ENCODE peak calls at places on chromosomes 7 and 10, in seven cellular contexts. A is GM23338, E is suprapubic skin, N is lower lobe of right lung, W is right cardiac atrium, M is body of pancreas, P is pancreas. Z is an unnamed sample.
A peak's percentile ranks its signal among the peaks of the same experiment; 100 is the strongest.

GRCh38 chr7:129203050-129203741 is 14.8 kb downstream of the SMO start:
- DNase-seq in E (no peak), M (no peak), W (no peak), N (no peak), P (no peak), A (no peak), Z (no peak)

GRCh38 chr10:124349993-124350280 is 68.8 kb downstream of the OAT start:
- DNase-seq in W (no peak), P (no peak), E (no peak), N (no peak), M (no peak), A (no peak), Z (no peak)

GRCh38 chr7:23530901-23531793 is 634 bp downstream of the TRA2A start:
- DNase-seq in P (peak; percentile 54), M (no peak), N (peak; percentile 72), A (peak; percentile 76), W (peak; percentile 72), E (peak; percentile 73), Z (peak; percentile 53)

GRCh38 chr10:91340613-91341362 is 69.4 kb upstream of the HECTD2 start:
- DNase-seq in M (no peak), W (peak; percentile 55), N (no peak), A (no peak), P (no peak), E (no peak), Z (no peak)

GRCh38 chr10:101216631-101217425 is 12.4 kb downstream of the LBX1 start:
- DNase-seq in A (peak; percentile 54), W (no peak), M (no peak), E (no peak), N (no peak), P (no peak), Z (no peak)

GRCh38 chr10:17428616-17429097 is 25.7 kb downstream of the ST8SIA6 start:
- DNase-seq in E (no peak), W (no peak), N (no peak), M (no peak), P (no peak), A (peak; percentile 17), Z (no peak)

GRCh38 chr10:78408671-78409472 is 375.2 kb downstream of the RPS24 start:
- DNase-seq in W (peak; percentile 94), M (peak; percentile 90), E (no peak), N (peak; percentile 89), P (peak; percentile 85), A (peak; percentile 62), Z (peak; percentile 89)

GRCh38 chr7:39838326-39838725 is 111.7 kb upstream of the CDK13 start:
- DNase-seq in W (no peak), M (no peak), E (no peak), A (no peak), P (peak; percentile 2), N (no peak), Z (no peak)

GRCh38 chr7:122989577-122989976 is 5.9 kb downstream of the TAS2R16 start:
- DNase-seq in E (no peak), N (no peak), A (no peak), P (no peak), W (no peak), M (no peak), Z (no peak)

GRCh38 chr10:95517536-95518454 is 43.4 kb downstream of the SORBS1 start:
- DNase-seq in N (no peak), A (no peak), W (no peak), P (peak; percentile 68), E (no peak), M (peak; percentile 56), Z (no peak)

GRCh38 chr10:76397957-76398665 is 966.7 kb downstream of the LRMDA start:
- DNase-seq in A (no peak), N (no peak), M (no peak), P (no peak), W (no peak), E (no peak), Z (no peak)

GRCh38 chr7:47653550-47654351 is 71.8 kb upstream of the TNS3 start:
- DNase-seq in A (peak; percentile 15), M (no peak), P (no peak), N (no peak), E (no peak), W (no peak), Z (no peak)

GRCh38 chr10:129727071-129727470 is 237.0 kb downstream of the EBF3 start:
- DNase-seq in A (no peak), W (no peak), N (no peak), E (peak; percentile 16), M (no peak), P (no peak), Z (no peak)

GRCh38 chr10:132400041-132400546 is 3.1 kb downstream of the PWWP2B start:
- DNase-seq in A (no peak), M (peak; percentile 21), P (peak; percentile 49), E (no peak), W (peak; percentile 36), N (peak; percentile 42), Z (no peak)

GRCh38 chr10:6052247-6053221 is 9.6 kb downstream of the IL2RA start:
- DNase-seq in M (no peak), N (no peak), A (no peak), W (no peak), P (no peak), E (no peak), Z (no peak)

GRCh38 chr10:72098301-72099053 is 10.1 kb upstream of the SPOCK2 start:
- DNase-seq in N (no peak), A (no peak), P (no peak), M (no peak), W (no peak), E (no peak), Z (no peak)

GRCh38 chr10:28453926-28454325 is 79.0 kb upstream of the WAC start:
- DNase-seq in M (no peak), W (no peak), A (no peak), E (no peak), N (no peak), P (no peak), Z (no peak)

GRCh38 chr7:133345690-133346421 is 93.0 kb downstream of the EXOC4 start:
- DNase-seq in P (no peak), M (no peak), A (peak; percentile 31), E (no peak), N (no peak), W (no peak), Z (no peak)

GRCh38 chr7:128030999-128031681 is at the start of gene LRRC4:
- DNase-seq in N (peak; percentile 65), E (no peak), A (peak; percentile 81), P (no peak), M (peak; percentile 19), W (peak; percentile 82), Z (peak; percentile 47)

GRCh38 chr7:132877578-132877977 is 204.3 kb downstream of the CHCHD3 start:
- DNase-seq in E (no peak), P (no peak), A (peak; percentile 71), N (no peak), M (no peak), W (no peak), Z (no peak)

GRCh38 chr10:18606051-18606730 is 45.2 kb downstream of the NSUN6 start:
- DNase-seq in P (no peak), M (no peak), A (no peak), W (no peak), E (no peak), N (no peak), Z (no peak)

GRCh38 chr7:5659584-5659983 is 121.9 kb downstream of the RNF216 start:
- DNase-seq in N (no peak), E (no peak), P (no peak), A (no peak), M (no peak), W (no peak), Z (no peak)

GRCh38 chr10:65377687-65378086 is 1548.1 kb upstream of the LRRTM3 start:
- DNase-seq in N (no peak), W (no peak), A (peak; percentile 57), P (no peak), M (no peak), E (no peak), Z (no peak)

GRCh38 chr7:122415510-122415909 is 111.0 kb upstream of the FEZF1 start:
- DNase-seq in M (no peak), N (no peak), E (no peak), A (no peak), P (no peak), W (no peak), Z (no peak)

GRCh38 chr10:96470108-96470743 is 43.5 kb downstream of the TLL2 start:
- DNase-seq in A (peak; percentile 83), P (peak; percentile 7), E (no peak), W (no peak), M (peak; percentile 23), N (no peak), Z (peak; percentile 45)

DNA sequence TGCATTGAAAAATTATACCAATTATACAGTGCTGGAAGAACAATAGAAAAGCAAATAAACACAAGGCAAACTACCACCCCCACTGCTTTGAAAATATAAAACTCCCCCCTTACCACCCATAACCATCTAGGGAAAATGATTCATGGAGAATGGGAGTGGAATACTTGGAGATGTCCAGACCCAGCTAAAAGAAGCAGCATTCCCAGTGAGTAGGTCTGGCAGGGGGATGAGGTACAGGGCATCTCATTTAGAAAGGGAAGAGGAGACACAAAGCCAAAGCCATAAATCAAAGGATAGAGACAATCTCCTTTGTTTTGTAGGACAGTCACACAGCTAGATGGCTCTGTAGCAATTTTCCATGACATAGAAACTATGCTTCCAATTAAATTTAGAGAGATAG is 36.0 kb upstream of the DGKI start:
- DNase-seq in M (no peak), P (no peak), N (no peak), E (no peak), A (no peak), W (no peak), Z (no peak)
- H3K27ac ChIP-seq in M (no peak overlapping the region), P (no peak overlapping the region), N (no peak overlapping the region), E (no peak overlapping the region), A (peak overlapping the region; percentile 59), W (no peak overlapping the region), Z (no peak overlapping the region)

GRCh38 chr10:89251417-89252224 is at the start of gene LIPA:
- DNase-seq in A (peak; percentile 99), E (peak; percentile 96), M (peak; percentile 92), W (peak; percentile 99), N (peak; percentile 98), P (peak; percentile 95), Z (peak; percentile 94)
- H3K27ac ChIP-seq in A (no peak within 1 kb of the TSS), E (peak within 1 kb of the TSS; percentile 74), M (peak within 1 kb of the TSS; percentile 65), W (peak within 1 kb of the TSS; percentile 86), N (peak within 1 kb of the TSS; percentile 80), P (peak within 1 kb of the TSS; percentile 52), Z (peak within 1 kb of the TSS; percentile 96)

GRCh38 chr7:158318511-158318913 is 269.1 kb downstream of the PTPRN2 start:
- DNase-seq in M (no peak), W (peak; percentile 40), E (no peak), A (no peak), N (no peak), P (no peak), Z (no peak)
- H3K27ac ChIP-seq in M (no peak overlapping the region), W (no peak overlapping the region), E (no peak overlapping the region), A (no peak overlapping the region), N (no peak overlapping the region), P (no peak overlapping the region), Z (no peak overlapping the region)

GRCh38 chr7:140042386-140042670 is 20.4 kb downstream of the PARP12 start:
- DNase-seq in P (no peak), W (no peak), E (no peak), N (no peak), M (no peak), A (no peak), Z (no peak)

GRCh38 chr7:140039071-140039470 is 23.7 kb downstream of the PARP12 start:
- DNase-seq in M (no peak), P (no peak), N (no peak), W (no peak), A (no peak), E (no peak), Z (no peak)

GRCh38 chr7:140044251-140044650 is 18.5 kb downstream of the PARP12 start:
- DNase-seq in N (no peak), P (no peak), E (no peak), W (no peak), M (no peak), A (no peak), Z (no peak)

GRCh38 chr7:140039896-140040295 is 22.9 kb downstream of the PARP12 start:
- DNase-seq in N (no peak), E (no peak), M (no peak), P (no peak), W (no peak), A (no peak), Z (no peak)

GRCh38 chr7:140041626-140042385 is 20.9 kb downstream of the PARP12 start:
- DNase-seq in M (no peak), A (no peak), N (no peak), P (no peak), W (no peak), E (no peak), Z (no peak)
- H3K27ac ChIP-seq in M (no peak overlapping the region), A (no peak overlapping the region), N (no peak overlapping the region), P (no peak overlapping the region), W (no peak overlapping the region), E (no peak overlapping the region), Z (no peak overlapping the region)

Z was measured in substantia nigra.